ENCODE peak calls at places on chromosomes 6 and 20, in ten cellular contexts. X, L, T, C, R, B, H, F, I and E are unnamed samples.

GRCh38 chr20:60050193-60050960 is 92.2 kb downstream of the CDH26 start:
- DNase-seq in X (no peak), L (peak), T (peak), C (no peak), R (no peak), B (no peak), H (peak), F (no peak), I (no peak), E (peak)

GRCh38 chr6:11144393-11144829 is 32.9 kb upstream of the ERVFRD-1 start:
- DNase-seq in X (peak), L (peak), T (peak), C (peak), R (peak), B (peak), H (peak), F (peak), I (peak), E (peak)

GRCh38 chr6:4489538-4489937 is 286.7 kb upstream of the CDYL start:
- DNase-seq in X (no peak), L (no peak), T (no peak), C (no peak), R (no peak), B (no peak), H (no peak), F (no peak), I (no peak), E (no peak)

GRCh38 chr6:71238351-71238750 is 50.3 kb upstream of the OGFRL1 start:
- DNase-seq in X (peak), L (no peak), T (no peak), C (no peak), R (no peak), B (no peak), H (no peak), F (no peak), I (no peak), E (no peak)

GRCh38 chr6:148559848-148560433 is 186.9 kb upstream of the UST start:
- DNase-seq in X (peak), L (peak), T (peak), C (peak), R (peak), B (peak), H (peak), F (peak), I (peak), E (peak)

GRCh38 chr20:51542033-51542893 is at the start of gene NFATC2:
- DNase-seq in X (no peak), L (peak), T (no peak), C (peak), R (peak), B (peak), H (peak), F (peak), I (peak), E (no peak)

GRCh38 chr6:101826259-101826658 is 432.8 kb downstream of the GRIK2 start:
- DNase-seq in X (no peak), L (no peak), T (no peak), C (no peak), R (no peak), B (no peak), H (no peak), F (no peak), I (no peak), E (no peak)

GRCh38 chr20:11376998-11377397 is 540.7 kb upstream of the BTBD3 start:
- DNase-seq in X (peak), L (no peak), T (no peak), C (no peak), R (no peak), B (no peak), H (no peak), F (no peak), I (no peak), E (no peak)

GRCh38 chr6:130513770-130514169 is 148.0 kb downstream of the TMEM200A start:
- DNase-seq in X (peak), L (no peak), T (no peak), C (peak), R (no peak), B (peak), H (no peak), F (no peak), I (peak), E (no peak)

GRCh38 chr6:41942045-41942851 is 640 bp upstream of the CCND3 start:
- DNase-seq in X (no peak), L (no peak), T (no peak), C (no peak), R (no peak), B (no peak), H (no peak), F (no peak), I (no peak), E (no peak)

GRCh38 chr6:157763894-157764345 is 59.1 kb upstream of the SNX9 start:
- DNase-seq in X (no peak), L (no peak), T (no peak), C (no peak), R (no peak), B (no peak), H (no peak), F (no peak), I (no peak), E (no peak)

GRCh38 chr6:18579869-18580268 is 192.7 kb downstream of the RNF144B start:
- DNase-seq in X (no peak), L (no peak), T (no peak), C (no peak), R (no peak), B (no peak), H (no peak), F (no peak), I (no peak), E (no peak)

GRCh38 chr20:41643504-41643938 is 25.3 kb upstream of the CHD6 start:
- DNase-seq in X (peak), L (no peak), T (peak), C (no peak), R (no peak), B (peak), H (peak), F (peak), I (no peak), E (no peak)

GRCh38 chr6:111766524-111766857 is 106.8 kb downstream of the FYN start:
- DNase-seq in X (no peak), L (no peak), T (no peak), C (no peak), R (no peak), B (no peak), H (no peak), F (no peak), I (no peak), E (no peak)

GRCh38 chr6:22682979-22683378 is 113.6 kb downstream of the HDGFL1 start:
- DNase-seq in X (no peak), L (no peak), T (no peak), C (no peak), R (no peak), B (no peak), H (no peak), F (no peak), I (no peak), E (no peak)

GRCh38 chr6:83176256-83176655 is 16.8 kb downstream of the PGM3 start:
- DNase-seq in X (no peak), L (no peak), T (no peak), C (no peak), R (no peak), B (no peak), H (no peak), F (no peak), I (no peak), E (no peak)

GRCh38 chr6:84967389-84967788 is 203.0 kb upstream of the TBX18 start:
- DNase-seq in X (peak), L (peak), T (peak), C (no peak), R (peak), B (no peak), H (peak), F (no peak), I (no peak), E (no peak)

GRCh38 chr20:50244352-50245149 is 53.9 kb downstream of the CEBPB start:
- DNase-seq in X (no peak), L (no peak), T (no peak), C (no peak), R (no peak), B (no peak), H (peak), F (no peak), I (no peak), E (no peak)

GRCh38 chr20:21053002-21053762 is 53.0 kb downstream of the LINC00237 start:
- DNase-seq in X (no peak), L (peak), T (no peak), C (no peak), R (no peak), B (no peak), H (no peak), F (no peak), I (no peak), E (no peak)

GRCh38 chr20:23245553-23246128 is 105.0 kb upstream of the NXT1 start:
- DNase-seq in X (no peak), L (peak), T (peak), C (peak), R (peak), B (peak), H (peak), F (peak), I (no peak), E (no peak)
- TF ChIP-seq CTCF in X (peak), L (peak), T (peak), C (peak), R (peak), B (peak), H (no peak), F (peak), I (peak), E (peak)

GRCh38 chr20:8361008-8361652 is 229.1 kb downstream of the PLCB1 start:
- DNase-seq in X (peak), L (no peak), T (peak), C (no peak), R (no peak), B (no peak), H (no peak), F (peak), I (no peak), E (no peak)
- TF ChIP-seq CTCF in X (peak), L (peak), T (no peak), C (no peak), R (no peak), B (no peak), H (no peak), F (peak), I (peak), E (no peak)

GRCh38 chr20:53127027-53127426 is 154.9 kb downstream of the TSHZ2 start:
- DNase-seq in X (no peak), L (no peak), T (no peak), C (no peak), R (no peak), B (no peak), H (no peak), F (no peak), I (no peak), E (no peak)

GRCh38 chr20:53128024-53128423 is 155.9 kb downstream of the TSHZ2 start:
- DNase-seq in X (no peak), L (no peak), T (no peak), C (no peak), R (no peak), B (no peak), H (no peak), F (no peak), I (no peak), E (no peak)

GRCh38 chr20:53126185-53126584 is 154.0 kb downstream of the TSHZ2 start:
- DNase-seq in X (no peak), L (no peak), T (no peak), C (no peak), R (no peak), B (no peak), H (no peak), F (no peak), I (no peak), E (no peak)

GRCh38 chr20:53130819-53131218 is 158.7 kb downstream of the TSHZ2 start:
- DNase-seq in X (no peak), L (no peak), T (no peak), C (no peak), R (no peak), B (no peak), H (no peak), F (no peak), I (no peak), E (no peak)

GRCh38 chr20:53129557-53129956 is 157.4 kb downstream of the TSHZ2 start:
- DNase-seq in X (no peak), L (no peak), T (no peak), C (no peak), R (no peak), B (no peak), H (no peak), F (no peak), I (no peak), E (no peak)
- TF ChIP-seq CTCF in X (no peak), L (no peak), T (no peak), C (no peak), R (no peak), B (no peak), H (no peak), F (no peak), I (no peak), E (no peak)

DNA sequence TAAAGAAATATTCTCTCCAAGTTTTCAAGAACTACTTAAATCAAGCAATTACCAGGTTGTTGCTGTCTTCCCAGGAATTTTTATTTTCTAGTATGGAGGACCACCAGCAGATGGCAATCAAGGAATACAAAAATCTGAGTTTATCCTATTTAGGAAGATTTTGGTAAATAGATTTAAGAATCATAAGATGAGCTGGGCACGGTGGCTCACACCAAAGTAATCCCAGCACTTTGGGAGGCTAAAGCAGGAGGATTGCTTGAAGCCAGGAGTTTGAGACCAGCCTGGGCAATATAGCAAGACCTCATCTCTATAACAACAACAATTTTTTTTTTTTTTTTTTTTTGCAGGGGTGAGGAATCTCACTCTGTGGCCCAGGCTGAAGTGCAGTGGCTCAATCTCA is 19.3 kb upstream of the SEC63 start:
- DNase-seq in X (peak), L (no peak), T (peak), C (no peak), R (peak), B (no peak), H (no peak), F (no peak), I (no peak), E (no peak)
- TF ChIP-seq CTCF in X (peak), L (peak), T (peak), C (no peak), R (peak), B (no peak), H (no peak), F (peak), I (peak), E (no peak)

DNA sequence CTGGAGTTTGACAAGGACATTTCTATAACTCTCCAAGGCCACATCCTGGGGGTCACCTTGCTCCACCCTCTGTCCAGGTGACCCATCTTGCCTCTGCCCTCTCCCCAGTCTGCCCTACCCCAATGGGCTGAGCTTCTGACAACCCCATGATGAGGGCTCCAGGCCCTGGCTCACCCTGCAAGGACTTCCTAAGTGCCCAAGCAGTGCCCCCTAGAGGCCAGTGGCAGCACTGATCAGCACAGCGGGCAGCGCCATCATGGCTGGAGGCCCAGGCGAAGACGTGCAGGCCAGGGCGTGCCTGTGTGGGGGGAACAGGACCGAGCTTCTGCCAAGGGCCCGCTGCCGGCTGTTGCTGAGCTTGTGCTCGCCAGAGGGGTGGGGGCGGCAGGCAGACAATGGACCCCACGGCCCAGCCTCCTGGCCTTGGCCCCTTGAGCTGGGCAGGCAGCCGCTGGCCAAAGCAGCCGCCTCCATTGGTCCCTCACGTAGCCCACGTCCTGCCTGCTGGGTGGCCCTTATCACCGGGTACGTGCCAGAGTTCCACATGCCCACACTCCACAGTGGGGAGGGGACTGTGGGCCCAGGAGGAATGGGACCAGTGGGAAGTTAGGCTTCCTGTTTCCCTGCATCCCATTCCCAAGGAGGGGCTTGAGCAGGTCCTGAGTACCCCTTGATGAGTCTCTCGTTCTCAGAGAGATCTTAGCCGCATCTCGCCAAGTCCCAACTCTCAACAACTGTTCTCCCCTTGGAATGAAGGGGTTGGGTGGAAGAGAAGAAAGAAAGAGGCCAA is 64.3 kb downstream of the MRPL14 start:
- DNase-seq in X (no peak), L (peak), T (peak), C (no peak), R (peak), B (no peak), H (no peak), F (no peak), I (no peak), E (no peak)
- TF ChIP-seq CTCF in X (peak), L (peak), T (peak), C (peak), R (peak), B (no peak), H (no peak), F (peak), I (peak), E (no peak)

GRCh38 chr6:87705070-87705691 is 3.1 kb upstream of the AKIRIN2 start:
- DNase-seq in X (peak), L (no peak), T (peak), C (peak), R (no peak), B (no peak), H (no peak), F (no peak), I (no peak), E (no peak)
- TF ChIP-seq CTCF in X (no peak), L (no peak), T (no peak), C (no peak), R (no peak), B (no peak), H (no peak), F (no peak), I (no peak), E (no peak)